ENCODE peak calls at places on chromosomes 6 and 20, in six cellular contexts. B is SK-N-SH, T is K562, I is GM12878, F is HepG2, E is H1. V is an unnamed sample. For H3K4me1, the result is how much of the 10 kb centered on the place peaks cover.

GRCh38 chr6:150028799-150029198 is 3.5 kb upstream of the RAET1L start:
- DNase-seq in T (no peak), F (no peak), B (no peak), I (no peak), E (no peak), V (no peak)

GRCh38 chr6:167221408-167222201 is 63.8 kb upstream of the GPR31 start:
- DNase-seq in T (no peak), F (no peak), I (no peak), E (no peak), B (no peak), V (no peak)

GRCh38 chr20:10877345-10877744 is 203.5 kb upstream of the JAG1 start:
- DNase-seq in B (no peak), E (no peak), F (no peak), T (no peak), I (no peak), V (no peak)

GRCh38 chr6:13156381-13156780 is 172.0 kb downstream of the TBC1D7 start:
- DNase-seq in F (no peak), I (no peak), T (no peak), E (no peak), B (no peak), V (no peak)

GRCh38 chr20:32914031-32914430 is 55.3 kb downstream of the EFCAB8 start:
- DNase-seq in E (no peak), T (no peak), F (no peak), I (no peak), B (no peak), V (no peak)

GRCh38 chr20:17971571-17972013 is 2.8 kb downstream of the MGME1 start:
- DNase-seq in F (peak), B (no peak), I (no peak), E (no peak), T (peak), V (no peak)

GRCh38 chr6:81696505-81696904 is 56.0 kb downstream of the TENT5A start:
- DNase-seq in E (no peak), B (no peak), F (peak), I (no peak), T (no peak), V (peak)

GRCh38 chr20:43655937-43656336 is 11.0 kb upstream of the MYBL2 start:
- DNase-seq in E (no peak), F (no peak), I (no peak), T (no peak), B (no peak), V (no peak)

GRCh38 chr6:44645276-44645675 is 257.8 kb downstream of the CDC5L start:
- DNase-seq in F (no peak), I (no peak), E (no peak), B (no peak), T (peak), V (no peak)

GRCh38 chr6:149470948-149471347 is 13.9 kb downstream of the ZC3H12D start:
- DNase-seq in T (no peak), E (no peak), F (no peak), I (no peak), B (no peak), V (no peak)

GRCh38 chr6:113500221-113500620 is 356.9 kb upstream of the MARCKS start:
- DNase-seq in B (no peak), T (no peak), E (no peak), F (no peak), I (no peak), V (no peak)

GRCh38 chr20:14234666-14235295 is 102.6 kb downstream of the FLRT3 start:
- DNase-seq in B (no peak), I (no peak), E (no peak), T (no peak), F (no peak), V (no peak)

GRCh38 chr6:166830185-166830890 is 126.0 kb downstream of the RNASET2 start:
- DNase-seq in F (no peak), I (peak), T (no peak), E (no peak), B (no peak), V (no peak)

GRCh38 chr6:54935739-54936138 is 89.2 kb downstream of the FAM83B start:
- DNase-seq in T (no peak), I (no peak), F (no peak), B (no peak), E (no peak), V (no peak)

GRCh38 chr6:30555428-30556005 is 772 bp downstream of the GNL1 start:
- DNase-seq in I (no peak), F (no peak), B (no peak), T (peak), E (peak), V (peak)

GRCh38 chr20:47925603-47926002 is 140.3 kb upstream of the SULF2 start:
- DNase-seq in F (no peak), B (no peak), I (no peak), E (no peak), T (no peak), V (no peak)

GRCh38 chr6:135581211-135581610 is 83.7 kb upstream of the AHI1 start:
- DNase-seq in B (no peak), F (no peak), E (no peak), I (no peak), T (no peak), V (peak)

GRCh38 chr6:152300517-152300916 is 336.6 kb downstream of the SYNE1 start:
- DNase-seq in F (no peak), E (no peak), B (no peak), I (no peak), T (no peak), V (no peak)

GRCh38 chr6:113654396-113654795 is 202.7 kb upstream of the MARCKS start:
- DNase-seq in B (no peak), F (no peak), I (no peak), E (no peak), T (no peak), V (no peak)

GRCh38 chr6:107083921-107084320 is 31.4 kb downstream of the BEND3 start:
- DNase-seq in E (no peak), B (no peak), F (no peak), I (no peak), T (no peak), V (no peak)

GRCh38 chr20:50471231-50471630 is 39.0 kb upstream of the PTPN1 start:
- DNase-seq in F (no peak), E (no peak), B (no peak), I (no peak), T (no peak), V (no peak)

GRCh38 chr20:9555781-9556180 is 41.4 kb downstream of the LAMP5 start:
- DNase-seq in I (no peak), T (no peak), B (no peak), E (no peak), F (no peak), V (no peak)
- TF ChIP-seq YY1 in I (no peak), T (no peak), B (no peak), E (no peak), F (no peak), V (no peak)

GRCh38 chr20:38840053-38840893 is 34.8 kb downstream of the PPP1R16B start:
- DNase-seq in I (no peak), B (no peak), T (peak), E (no peak), F (no peak), V (no peak)

GRCh38 chr20:38842017-38842416 is 36.5 kb downstream of the PPP1R16B start:
- DNase-seq in F (no peak), E (no peak), T (no peak), I (no peak), B (no peak), V (no peak)

GRCh38 chr20:38839563-38839962 is 34.1 kb downstream of the PPP1R16B start:
- DNase-seq in E (no peak), I (no peak), T (no peak), F (no peak), B (no peak), V (no peak)

GRCh38 chr20:38841570-38841969 is 36.1 kb downstream of the PPP1R16B start:
- DNase-seq in E (no peak), I (no peak), T (no peak), F (no peak), B (no peak), V (no peak)

GRCh38 chr20:38840894-38841470 is 35.5 kb downstream of the PPP1R16B start:
- DNase-seq in E (no peak), B (no peak), I (no peak), F (no peak), T (no peak), V (no peak)
- H3K4me1 ChIP-seq in E (under half), B (under half), I (half or more), F (under half), T (under half), V (under half)

DNA sequence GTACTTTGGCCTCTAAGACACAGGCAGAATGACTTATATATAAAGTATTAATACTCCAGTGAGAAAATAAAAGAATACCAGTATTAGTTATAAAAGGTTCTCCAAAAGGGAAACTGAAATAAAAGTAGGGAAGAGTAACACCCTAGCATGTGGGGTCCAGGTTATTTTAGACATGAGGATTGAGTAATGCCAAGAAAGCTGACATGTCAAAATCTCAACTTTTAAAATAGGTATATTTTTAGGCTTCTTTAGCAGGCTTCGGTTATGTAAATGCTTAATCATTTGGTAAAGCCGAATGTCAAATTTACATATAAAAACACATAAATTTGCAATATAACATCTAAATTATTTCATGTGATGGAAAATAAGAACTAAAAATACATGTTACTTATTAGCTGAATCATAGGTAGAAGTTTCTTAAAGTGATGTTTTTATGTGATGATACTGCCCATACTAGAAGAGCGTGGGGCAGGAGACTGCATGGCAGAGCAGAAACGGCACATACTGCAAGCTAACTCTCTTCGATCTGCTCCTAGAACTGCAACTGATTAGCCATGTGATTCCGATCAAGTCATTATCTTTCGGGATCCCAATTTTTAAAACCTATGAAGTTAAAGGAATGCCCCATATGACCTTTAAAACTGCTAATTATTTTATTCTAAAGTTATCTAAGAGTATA is 129.4 kb upstream of the DST start:
- DNase-seq in I (no peak), T (no peak), F (no peak), E (no peak), B (no peak), V (no peak)
- H3K9ac ChIP-seq in I (no peak), T (no peak), F (no peak), E (no peak), B (no peak), V (no peak)

GRCh38 chr20:59456342-59457132 is 147.8 kb upstream of the PHACTR3 start:
- DNase-seq in E (no peak), T (no peak), F (no peak), I (no peak), B (no peak), V (no peak)
- TF ChIP-seq YY1 in E (no peak), T (no peak), F (no peak), I (no peak), B (no peak), V (no peak)